ENCODE peak calls at places on chromosomes 7 and 10, in nine cellular contexts. D, F, N, T, B, X, L, H and W are unnamed samples.

GRCh38 chr7:123757095-123757494 is 8.3 kb upstream of the WASL start:
- DNase-seq in L (no peak), H (no peak), F (no peak), T (no peak), N (no peak), B (no peak), D (no peak), X (no peak), W (no peak)

GRCh38 chr7:102404005-102404861 is 8.1 kb downstream of the PRKRIP1 start:
- DNase-seq in D (peak; percentile 31), H (peak; percentile 82), X (no peak), T (peak; percentile 77), B (peak; percentile 19), N (no peak), F (peak; percentile 57), L (no peak), W (peak; percentile 32)

GRCh38 chr7:38322461-38322860 is 49.0 kb upstream of the TARP start:
- DNase-seq in F (no peak), L (no peak), H (no peak), X (no peak), B (no peak), N (no peak), T (no peak), D (no peak), W (no peak)

GRCh38 chr7:45400680-45401079 is 173.5 kb upstream of the ADCY1 start:
- DNase-seq in F (no peak), H (no peak), N (no peak), D (no peak), X (no peak), T (no peak), B (no peak), L (no peak), W (no peak)

GRCh38 chr10:35056133-35056532 is 34.0 kb downstream of the CUL2 start:
- DNase-seq in F (no peak), D (no peak), H (no peak), L (no peak), X (no peak), T (no peak), B (no peak), N (no peak), W (no peak)

GRCh38 chr10:79446451-79447020 is 1.1 kb upstream of the ZCCHC24 start:
- DNase-seq in B (no peak), H (no peak), N (peak; percentile 86), L (no peak), F (peak; percentile 22), T (peak; percentile 55), D (peak; percentile 25), X (peak; percentile 73), W (no peak)

GRCh38 chr7:129853661-129854268 is 99.0 kb downstream of the UBE2H start:
- DNase-seq in H (no peak), D (no peak), F (no peak), X (no peak), L (no peak), N (no peak), B (no peak), T (no peak), W (peak; percentile 59)

GRCh38 chr7:104206841-104207240 is 972 bp downstream of the ORC5 start:
- DNase-seq in X (no peak), H (no peak), F (no peak), T (no peak), L (no peak), B (no peak), N (no peak), D (no peak), W (no peak)

GRCh38 chr7:91869661-91870060 is 10.8 kb downstream of the MTERF1 start:
- DNase-seq in X (no peak), T (no peak), F (no peak), B (no peak), N (no peak), H (no peak), L (no peak), D (no peak), W (no peak)

GRCh38 chr7:30524545-30524944 is 19.9 kb upstream of the GGCT start:
- DNase-seq in X (no peak), N (no peak), H (no peak), D (no peak), F (no peak), B (no peak), T (no peak), L (no peak), W (no peak)

GRCh38 chr10:4843525-4844180 is 17.6 kb downstream of the AKR1E2 start:
- DNase-seq in B (no peak), X (no peak), L (no peak), D (no peak), F (no peak), T (no peak), H (no peak), N (no peak), W (no peak)

GRCh38 chr10:11403116-11403515 is 208.3 kb downstream of the USP6NL start:
- DNase-seq in D (peak; percentile 59), T (no peak), H (no peak), L (no peak), B (no peak), F (peak; percentile 84), N (no peak), X (no peak), W (no peak)

GRCh38 chr10:132059760-132060508 is 5.8 kb upstream of the JAKMIP3 start:
- DNase-seq in N (peak; percentile 35), H (no peak), F (no peak), D (no peak), X (no peak), B (no peak), T (no peak), L (no peak), W (no peak)

GRCh38 chr10:84924131-84924530 is 595.7 kb downstream of the CCSER2 start:
- DNase-seq in X (no peak), L (no peak), T (no peak), F (no peak), D (no peak), N (no peak), H (no peak), B (no peak), W (no peak)

GRCh38 chr7:74290590-74290950 is 1.4 kb downstream of the CLIP2 start:
- DNase-seq in X (no peak), T (no peak), L (no peak), H (no peak), N (no peak), F (no peak), B (no peak), D (no peak), W (no peak)

GRCh38 chr7:136293272-136293671 is 316.1 kb upstream of the MTPN start:
- DNase-seq in H (no peak), F (no peak), N (no peak), L (no peak), D (no peak), T (no peak), X (no peak), B (no peak), W (no peak)

GRCh38 chr7:158266817-158267736 is 320.5 kb downstream of the PTPRN2 start:
- DNase-seq in B (no peak), D (no peak), N (peak; percentile 61), T (peak; percentile 28), H (no peak), X (no peak), L (no peak), F (no peak), W (no peak)

GRCh38 chr10:112724404-112724991 is 225.5 kb upstream of the TCF7L2 start:
- DNase-seq in D (no peak), T (peak; percentile 23), X (no peak), F (no peak), L (no peak), H (no peak), N (no peak), B (no peak), W (no peak)

GRCh38 chr10:23094786-23095403 is 484 bp upstream of the MSRB2 start:
- DNase-seq in D (no peak), N (no peak), X (no peak), T (no peak), L (no peak), H (peak; percentile 13), B (no peak), F (no peak), W (no peak)

GRCh38 chr10:30284860-30285594 is 64.1 kb downstream of the MTPAP start:
- DNase-seq in B (peak; percentile 18), T (peak; percentile 45), F (no peak), X (no peak), N (no peak), H (peak; percentile 63), D (no peak), L (no peak), W (no peak)

GRCh38 chr7:13742719-13743640 is 246.5 kb downstream of the ETV1 start:
- DNase-seq in T (no peak), X (no peak), F (no peak), L (peak; percentile 20), B (peak; percentile 47), D (no peak), H (peak; percentile 43), N (no peak), W (peak; percentile 27)

GRCh38 chr7:84477786-84478405 is 283.3 kb upstream of the SEMA3A start:
- DNase-seq in F (no peak), L (no peak), T (no peak), H (no peak), N (no peak), D (no peak), X (no peak), B (no peak), W (no peak)

GRCh38 chr7:115937960-115938359 is 92.6 kb downstream of the TFEC start:
- DNase-seq in D (no peak), F (no peak), T (no peak), H (no peak), B (no peak), N (no peak), L (no peak), X (no peak), W (no peak)

GRCh38 chr7:76262683-76263402 is 39.6 kb upstream of the HSPB1 start:
- DNase-seq in N (no peak), F (peak; percentile 33), D (peak; percentile 58), T (peak; percentile 83), X (no peak), B (peak; percentile 40), H (peak; percentile 75), L (peak; percentile 16), W (peak; percentile 43)

GRCh38 chr7:159049266-159050025 is 95.2 kb downstream of the VIPR2 start:
- DNase-seq in H (no peak), L (no peak), X (no peak), B (no peak), N (peak; percentile 26), D (no peak), F (no peak), T (no peak), W (no peak)

GRCh38 chr10:43417950-43418768 is 9.2 kb upstream of the HNRNPF start:
- DNase-seq in F (peak; percentile 48), L (no peak), X (no peak), T (peak; percentile 76), D (peak; percentile 69), B (no peak), H (no peak), N (no peak), W (no peak)

GRCh38 chr7:30930621-30931020 is 19.0 kb downstream of the AQP1 start:
- DNase-seq in D (no peak), L (no peak), B (no peak), N (peak; percentile 40), T (peak; percentile 51), F (no peak), H (no peak), X (no peak), W (no peak)

GRCh38 chr7:91894781-91895480 is 14.4 kb upstream of the MTERF1 start:
- DNase-seq in H (no peak), F (no peak), B (no peak), D (no peak), T (no peak), L (no peak), X (no peak), N (no peak), W (no peak)

GRCh38 chr7:139249179-139249822 is 18.3 kb downstream of the UBN2 start:
- DNase-seq in F (peak; percentile 7), X (no peak), H (no peak), L (no peak), T (no peak), N (no peak), B (no peak), D (no peak), W (no peak)

GRCh38 chr7:117014673-117015133 is 61.4 kb downstream of the ST7 start:
- DNase-seq in F (no peak), T (peak; percentile 13), H (peak; percentile 45), B (peak; percentile 41), L (no peak), D (peak; percentile 40), X (peak; percentile 31), N (no peak), W (peak; percentile 5)

GRCh38 chr10:11297136-11297535 is 279.5 kb downstream of the CELF2 start:
- DNase-seq in T (no peak), L (no peak), D (no peak), X (no peak), B (no peak), N (no peak), H (no peak), F (no peak), W (no peak)